ENCODE peak calls at places on chromosomes 4 and X, in ten cellular contexts. F, A, X, W, K, Z, E, Y, U and I are unnamed samples.

GRCh38 chrX:151974336-151975227 is at the start of gene GABRE:
- DNase-seq in A (peak), X (no peak), F (peak), Y (no peak), Z (no peak), W (peak), K (peak), E (peak), U (peak), I (peak)

GRCh38 chr4:88104902-88105610 is 53.4 kb downstream of the ABCG2 start:
- DNase-seq in W (peak), Z (peak), X (peak), F (peak), K (no peak), E (no peak), U (no peak), Y (no peak), A (no peak), I (no peak)

GRCh38 chr4:52197351-52197750 is 146.2 kb downstream of the SPATA18 start:
- DNase-seq in W (no peak), A (no peak), F (peak), U (no peak), Z (no peak), K (no peak), E (no peak), X (no peak), Y (no peak), I (no peak)

GRCh38 chrX:151596282-151596681 is 32.8 kb downstream of the PASD1 start:
- DNase-seq in F (no peak), K (peak), Y (no peak), E (no peak), W (no peak), X (no peak), A (no peak), U (no peak), Z (no peak), I (no peak)

GRCh38 chrX:136191171-136191570 is 43.8 kb downstream of the FHL1 start:
- DNase-seq in X (no peak), W (no peak), A (no peak), Y (no peak), U (no peak), F (no peak), Z (no peak), K (no peak), E (no peak), I (no peak)

GRCh38 chrX:41240504-41240903 is 93.5 kb upstream of the DDX3X start:
- DNase-seq in E (no peak), A (no peak), Z (no peak), X (no peak), F (no peak), K (no peak), U (no peak), W (no peak), Y (no peak), I (no peak)

GRCh38 chr4:84870398-84871163 is 95.9 kb downstream of the WDFY3 start:
- DNase-seq in A (no peak), X (peak), K (peak), F (peak), U (no peak), W (peak), Z (no peak), Y (no peak), E (no peak), I (no peak)

GRCh38 chr4:186807131-186807530 is 83.5 kb upstream of the FAT1 start:
- DNase-seq in W (peak), Z (no peak), A (no peak), Y (no peak), K (no peak), F (peak), U (no peak), X (peak), E (no peak), I (no peak)

GRCh38 chr4:174340714-174341113 is 57.0 kb downstream of the CEP44 start:
- DNase-seq in E (no peak), A (no peak), Y (no peak), F (peak), K (no peak), Z (peak), W (peak), U (no peak), X (peak), I (no peak)

GRCh38 chr4:77193511-77194236 is 36.7 kb downstream of the CCNG2 start:
- DNase-seq in U (peak), Y (peak), X (no peak), A (peak), F (no peak), E (peak), K (peak), Z (no peak), W (no peak), I (peak)

GRCh38 chr4:59455751-59456150 is 1744.4 kb upstream of the ADGRL3 start:
- DNase-seq in Z (no peak), K (no peak), E (no peak), A (no peak), W (peak), U (no peak), X (no peak), Y (no peak), F (peak), I (no peak)

GRCh38 chrX:132875705-132876508 is 82.5 kb downstream of the HS6ST2 start:
- DNase-seq in K (peak), Y (no peak), F (no peak), W (no peak), A (no peak), E (no peak), Z (no peak), X (no peak), U (no peak), I (no peak)

GRCh38 chrX:154308108-154308946 is 12.7 kb downstream of the TKTL1 start:
- DNase-seq in X (no peak), E (no peak), Z (no peak), K (peak), W (peak), Y (peak), A (peak), F (peak), U (no peak), I (peak)

GRCh38 chr4:168707205-168707604 is 210.4 kb downstream of the PALLD start:
- DNase-seq in E (no peak), F (peak), W (peak), U (no peak), Y (no peak), X (no peak), K (no peak), A (no peak), Z (no peak), I (no peak)

GRCh38 chrX:41333744-41333993 is 293 bp upstream of the DDX3X start:
- DNase-seq in X (no peak), W (peak), F (peak), U (no peak), A (peak), E (no peak), K (peak), Z (peak), Y (peak), I (peak)

GRCh38 chr4:176034498-176034897 is 31.1 kb upstream of the WDR17 start:
- DNase-seq in F (peak), U (no peak), W (peak), Z (peak), X (peak), K (peak), A (no peak), E (no peak), Y (no peak), I (peak)

GRCh38 chrX:40172169-40172979 is 74.6 kb upstream of the BCOR start:
- DNase-seq in F (peak), Y (peak), U (peak), X (no peak), W (peak), K (peak), E (peak), A (peak), Z (no peak), I (peak)

GRCh38 chr4:25756503-25756902 is 100.9 kb downstream of the SLC34A2 start:
- DNase-seq in A (no peak), U (no peak), Y (no peak), E (no peak), X (no peak), W (peak), Z (no peak), K (no peak), F (no peak), I (no peak)

GRCh38 chr4:54440394-54441223 is 211.5 kb downstream of the PDGFRA start:
- DNase-seq in W (peak), A (no peak), Y (no peak), X (no peak), Z (no peak), K (peak), U (no peak), E (no peak), F (peak), I (peak)
- H3K4me3 ChIP-seq in W (no peak), A (no peak), Y (no peak), X (no peak), Z (no peak), K (no peak), U (peak), E (no peak), F (peak), I (no peak)

DNA sequence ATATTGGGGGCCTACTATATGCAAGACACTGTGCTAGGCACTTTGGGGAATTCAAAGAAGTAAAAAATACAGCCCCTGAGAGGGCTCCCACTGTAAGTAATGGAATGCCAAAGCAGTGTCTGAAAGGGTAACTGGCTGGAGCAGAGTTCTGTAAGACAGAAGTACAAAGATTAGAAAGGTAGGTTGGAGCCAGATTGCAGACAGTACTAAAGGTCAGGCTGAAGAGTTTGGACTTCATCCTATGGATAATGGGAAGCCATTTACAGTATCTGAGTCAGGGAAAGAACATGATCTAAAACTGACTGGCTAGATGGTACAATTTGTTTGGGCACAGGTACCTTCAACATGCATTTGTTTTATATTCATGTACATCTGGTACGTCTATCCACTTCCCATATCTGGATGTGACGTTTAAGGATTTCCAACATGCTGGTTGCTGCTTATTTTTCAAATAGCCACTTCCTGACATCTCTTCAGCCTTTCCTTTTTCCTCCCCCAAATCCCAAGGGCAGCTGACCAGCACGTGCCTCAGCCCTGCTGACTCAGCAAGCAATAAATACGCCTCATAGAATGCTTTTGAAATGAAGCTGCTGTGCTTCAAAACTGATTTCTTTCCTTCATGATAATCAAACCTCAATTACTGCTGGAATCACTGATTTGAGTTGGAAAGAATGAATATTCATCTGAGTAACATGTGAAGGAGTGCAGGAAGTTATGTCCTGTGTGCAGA is 9.5 kb downstream of the ENOX2 start:
- DNase-seq in Z (no peak), X (no peak), K (no peak), E (no peak), W (peak), Y (no peak), F (peak), U (no peak), A (no peak), I (peak)
- H3K4me3 ChIP-seq in Z (no peak), X (no peak), K (no peak), E (no peak), W (no peak), Y (no peak), F (no peak), U (no peak), A (no peak), I (no peak)

DNA sequence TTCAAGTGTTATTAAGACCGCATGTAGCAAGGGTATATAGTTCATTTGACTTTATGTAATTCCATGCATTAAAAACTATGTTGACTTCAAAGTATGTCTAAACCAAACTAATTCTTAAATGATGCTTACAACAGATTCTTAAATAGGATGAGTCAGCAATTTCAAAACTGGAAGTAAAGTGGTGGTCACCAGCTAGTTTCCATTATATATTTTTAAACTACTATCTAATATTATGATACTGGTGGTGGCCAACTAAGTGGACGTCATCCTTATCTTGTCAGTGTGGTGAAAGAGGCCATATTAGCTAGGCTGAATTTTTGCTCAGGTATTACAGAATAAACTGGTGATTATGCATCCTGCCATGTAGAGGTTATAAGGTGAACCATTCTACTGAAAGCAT is 1.2 kb downstream of the IL15 start:
- DNase-seq in A (no peak), Z (no peak), W (no peak), U (no peak), Y (no peak), E (no peak), F (no peak), X (no peak), K (no peak), I (no peak)
- H3K4me3 ChIP-seq in A (peak), Z (peak), W (peak), U (peak), Y (peak), E (no peak), F (peak), X (peak), K (no peak), I (no peak)

GRCh38 chr4:142372570-142373300 is 473.4 kb downstream of the INPP4B start:
- DNase-seq in Z (no peak), F (no peak), W (no peak), E (no peak), K (no peak), U (no peak), Y (no peak), A (no peak), X (no peak), I (no peak)

GRCh38 chr4:142377345-142378091 is 468.6 kb downstream of the INPP4B start:
- DNase-seq in Y (no peak), W (no peak), U (no peak), F (no peak), K (no peak), X (no peak), A (no peak), Z (no peak), E (no peak), I (no peak)

GRCh38 chr4:142376204-142376603 is 469.9 kb downstream of the INPP4B start:
- DNase-seq in A (no peak), U (no peak), E (no peak), K (no peak), W (no peak), F (no peak), Y (no peak), X (no peak), Z (no peak), I (no peak)

GRCh38 chr4:142369141-142369540 is 477.0 kb downstream of the INPP4B start:
- DNase-seq in K (peak), U (no peak), A (no peak), Z (no peak), F (no peak), Y (no peak), W (no peak), E (no peak), X (no peak), I (no peak)

DNA sequence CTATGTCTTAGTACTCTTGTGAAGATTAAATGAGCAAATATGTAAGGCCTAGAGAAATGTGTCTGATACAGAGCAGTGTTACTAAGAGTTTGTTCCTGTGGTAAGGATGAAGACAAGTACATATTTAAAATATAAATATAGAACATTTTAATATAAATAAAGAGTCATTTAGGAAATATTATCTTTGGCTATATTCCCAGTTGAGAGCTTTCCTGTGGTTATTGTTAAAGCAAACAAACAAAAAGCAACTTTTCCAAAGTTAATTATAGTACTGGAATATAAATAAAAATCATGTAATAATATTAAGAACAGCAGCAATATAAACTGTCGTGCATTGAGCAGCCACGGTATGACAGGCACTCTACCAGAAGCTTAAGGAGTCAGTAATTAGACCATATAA is 472.5 kb downstream of the INPP4B start:
- DNase-seq in Y (no peak), Z (no peak), X (no peak), A (no peak), W (peak), U (no peak), K (no peak), E (no peak), F (peak), I (no peak)
- H3K4me3 ChIP-seq in Y (no peak), Z (no peak), X (no peak), A (no peak), W (no peak), U (no peak), K (no peak), E (no peak), F (no peak), I (no peak)

GRCh38 chr4:143558823-143559756 is 45.6 kb downstream of the SMARCA5 start:
- DNase-seq in W (peak), F (peak), U (peak), E (peak), K (peak), Z (no peak), X (peak), Y (peak), A (peak), I (peak)
- H3K4me3 ChIP-seq in W (peak), F (peak), U (peak), E (peak), K (no peak), Z (peak), X (peak), Y (peak), A (peak), I (peak)

GRCh38 chrX:44961817-44962607 is 89.0 kb downstream of the KDM6A start:
- DNase-seq in Z (no peak), K (no peak), X (no peak), A (no peak), Y (no peak), W (no peak), E (no peak), U (no peak), F (no peak), I (no peak)
- H3K4me3 ChIP-seq in Z (no peak), K (no peak), X (no peak), A (no peak), Y (no peak), W (no peak), E (no peak), U (no peak), F (no peak), I (no peak)

GRCh38 chr4:2047781-2048581 is 11.1 kb upstream of the NAT8L start:
- DNase-seq in A (no peak), X (no peak), W (no peak), Y (peak), K (no peak), F (no peak), Z (no peak), U (peak), E (peak), I (no peak)

GRCh38 chr4:2048831-2049230 is 10.3 kb upstream of the NAT8L start:
- DNase-seq in F (no peak), Z (no peak), X (no peak), K (no peak), U (no peak), Y (no peak), W (peak), E (no peak), A (no peak), I (no peak)

GRCh38 chr4:2045518-2045951 is 13.6 kb upstream of the NAT8L start:
- DNase-seq in K (no peak), A (no peak), Z (no peak), U (peak), Y (no peak), E (no peak), X (no peak), F (peak), W (no peak), I (no peak)

GRCh38 chr4:2046031-2046961 is 12.8 kb upstream of the NAT8L start:
- DNase-seq in E (no peak), K (no peak), W (no peak), Z (no peak), F (no peak), Y (peak), X (no peak), A (no peak), U (peak), I (no peak)

GRCh38 chr4:2047031-2047660 is 12.0 kb upstream of the NAT8L start:
- DNase-seq in U (peak), W (no peak), K (no peak), Y (peak), A (no peak), X (no peak), E (no peak), F (no peak), Z (no peak), I (no peak)
- H3K4me3 ChIP-seq in U (no peak), W (no peak), K (no peak), Y (no peak), A (no peak), X (no peak), E (no peak), F (no peak), Z (no peak), I (no peak)

GRCh38 chr4:2419814-2420213 is 1.1 kb downstream of the CFAP99 start:
- DNase-seq in Z (no peak), A (no peak), W (no peak), X (no peak), Y (no peak), U (no peak), K (no peak), E (no peak), F (no peak), I (no peak)
- H3K4me3 ChIP-seq in Z (no peak), A (no peak), W (no peak), X (no peak), Y (no peak), U (no peak), K (no peak), E (no peak), F (no peak), I (no peak)

GRCh38 chr4:170080496-170080895 is 9.3 kb downstream of the AADAT start:
- DNase-seq in X (no peak), E (no peak), Z (no peak), U (no peak), F (no peak), A (no peak), Y (no peak), K (no peak), W (no peak), I (no peak)
- H3K4me3 ChIP-seq in X (no peak), E (no peak), Z (no peak), U (no peak), F (no peak), A (no peak), Y (no peak), K (no peak), W (no peak), I (no peak)

GRCh38 chr4:55347610-55348228 is 1.7 kb downstream of the SRD5A3 start:
- DNase-seq in E (no peak), X (no peak), K (no peak), W (peak), A (no peak), F (no peak), Y (no peak), Z (no peak), U (no peak), I (no peak)
- H3K4me3 ChIP-seq in E (no peak), X (no peak), K (no peak), W (no peak), A (no peak), F (no peak), Y (no peak), Z (no peak), U (no peak), I (no peak)